ENCODE peak calls at places on chromosomes 11 and 22, in seven cellular contexts. M is HL-60; Z is mesendoderm; S is cardiac fibroblast; J is effector memory CD4-positive, alpha-beta T cell; W is right lobe of liver; U is fibroblast of pulmonary artery. E is an unnamed sample.

GRCh38 chr11:10322401-10322800 is 17.5 kb downstream of the ADM start:
- DNase-seq in M (no peak), J (no peak), Z (no peak), S (no peak), U (peak; percentile 14), W (no peak), E (no peak)

GRCh38 chr11:92357344-92357743 is 132.7 kb downstream of the FAT3 start:
- DNase-seq in U (no peak), M (no peak), W (no peak), S (no peak), Z (no peak), J (no peak), E (no peak)

GRCh38 chr22:42022162-42022847 is 23.7 kb downstream of the WBP2NL start:
- DNase-seq in Z (no peak), U (no peak), W (no peak), S (no peak), M (peak; percentile 7), J (no peak), E (no peak)

GRCh38 chr22:36776722-36777121 is 803 bp upstream of the IFT27 start:
- DNase-seq in J (peak; percentile 3), S (no peak), Z (no peak), W (no peak), M (no peak), U (no peak), E (no peak)

GRCh38 chr11:114883472-114883871 is 205.1 kb downstream of the NXPE2 start:
- DNase-seq in M (no peak), W (no peak), S (no peak), U (no peak), Z (no peak), J (no peak), E (no peak)

GRCh38 chr11:14376920-14377319 is 17.9 kb upstream of the RRAS2 start:
- DNase-seq in M (no peak), U (no peak), J (no peak), Z (no peak), W (no peak), S (peak; percentile 33), E (peak; percentile 55)

GRCh38 chr11:116724813-116725212 is 48.0 kb downstream of the BUD13 start:
- DNase-seq in Z (no peak), M (no peak), W (no peak), U (no peak), S (no peak), J (no peak), E (no peak)

GRCh38 chr22:49747705-49748104 is 80.0 kb downstream of the BRD1 start:
- DNase-seq in S (no peak), Z (no peak), W (no peak), M (no peak), U (no peak), J (no peak), E (no peak)

GRCh38 chr11:9060700-9061111 is 30.7 kb downstream of the SCUBE2 start:
- DNase-seq in Z (peak; percentile 75), M (peak; percentile 29), J (no peak), W (no peak), U (no peak), S (no peak), E (peak; percentile 11)

GRCh38 chr11:134372961-134373360 is 39.1 kb downstream of the B3GAT1 start:
- DNase-seq in M (no peak), W (no peak), Z (no peak), U (no peak), J (no peak), S (no peak), E (no peak)

GRCh38 chr11:28176231-28176853 is 68.2 kb downstream of the METTL15 start:
- DNase-seq in Z (no peak), J (no peak), S (no peak), W (no peak), M (no peak), U (no peak), E (no peak)

GRCh38 chr11:111457731-111458368 is 54.3 kb downstream of the BTG4 start:
- DNase-seq in W (no peak), U (no peak), S (no peak), J (no peak), M (no peak), Z (no peak), E (no peak)

GRCh38 chr11:123174196-123175183 is 20.6 kb downstream of the CLMP start:
- DNase-seq in S (peak; percentile 95), M (peak; percentile 68), Z (peak; percentile 66), W (no peak), J (no peak), U (peak; percentile 97), E (peak; percentile 89)

GRCh38 chr11:2448661-2449547 is 4.1 kb downstream of the KCNQ1 start:
- DNase-seq in M (no peak), W (peak; percentile 38), S (no peak), Z (no peak), U (no peak), J (no peak), E (no peak)

GRCh38 chr11:2445948-2446551 is 1.2 kb downstream of the KCNQ1 start:
- DNase-seq in M (no peak), U (no peak), W (peak; percentile 49), S (no peak), Z (no peak), J (no peak), E (no peak)

GRCh38 chr11:2446590-2447252 is 1.9 kb downstream of the KCNQ1 start:
- DNase-seq in J (no peak), M (peak; percentile 75), S (no peak), W (peak; percentile 53), Z (no peak), U (no peak), E (no peak)

GRCh38 chr11:2447951-2448650 is 3.3 kb downstream of the KCNQ1 start:
- DNase-seq in M (no peak), W (peak; percentile 35), S (no peak), Z (no peak), U (no peak), J (no peak), E (no peak)

DNA sequence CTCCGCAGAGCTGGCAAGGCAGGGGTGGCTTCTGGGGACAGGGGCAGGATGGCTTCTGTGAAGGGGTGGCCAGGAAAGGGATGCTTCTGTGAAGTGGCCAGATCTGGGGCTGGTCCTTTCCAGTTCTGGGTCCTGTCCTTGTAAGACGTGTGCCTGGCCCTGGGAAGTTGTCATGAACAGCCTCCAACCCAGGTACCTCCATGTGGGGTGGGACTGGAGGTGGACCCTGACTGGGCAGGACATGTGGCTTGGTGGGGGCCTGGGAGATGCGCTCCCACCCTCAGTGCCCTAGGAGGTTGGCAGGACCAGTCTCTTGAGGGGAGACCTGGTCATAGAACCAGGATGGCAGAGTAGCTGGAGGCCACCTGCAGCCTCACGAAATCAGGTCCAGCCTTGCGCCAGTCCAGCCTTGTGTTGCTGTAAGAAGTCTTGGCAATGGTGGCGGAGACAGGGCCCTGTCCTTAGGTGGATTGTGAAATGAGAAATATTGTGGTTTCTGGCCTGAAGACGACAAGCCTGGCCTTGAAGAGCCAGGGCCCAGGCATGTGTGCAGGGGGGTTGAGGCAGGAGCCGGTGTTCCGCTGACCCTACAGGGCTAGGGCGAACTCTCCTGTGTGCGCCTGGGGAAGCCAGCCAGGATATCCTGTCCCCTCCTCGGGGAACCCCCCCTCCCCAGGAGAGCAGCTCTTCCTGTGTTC is 2.6 kb downstream of the KCNQ1 start:
- DNase-seq in S (no peak), Z (no peak), W (peak; percentile 45), M (peak; percentile 51), J (no peak), U (no peak), E (no peak)
- H3K4me3 ChIP-seq in S (no peak overlapping the region), Z (no peak overlapping the region), W (no peak overlapping the region), M (no peak overlapping the region), J (peak overlapping the region; percentile 63), U (no peak overlapping the region), E (no peak overlapping the region)

GRCh38 chr11:72750086-72750485 is 2.1 kb downstream of the ARAP1 start:
- DNase-seq in Z (no peak), W (no peak), J (no peak), U (no peak), S (no peak), M (no peak), E (no peak)

GRCh38 chr11:72752088-72752914 is at the start of gene ARAP1:
- DNase-seq in M (peak; percentile 55), U (peak; percentile 67), W (peak; percentile 77), Z (peak; percentile 91), J (peak; percentile 76), S (peak; percentile 77), E (peak; percentile 70)

GRCh38 chr11:72751293-72752087 is 718 bp downstream of the ARAP1 start:
- DNase-seq in J (no peak), S (no peak), Z (no peak), W (no peak), M (no peak), U (no peak), E (no peak)

GRCh38 chr11:72753341-72754148 is 1.3 kb upstream of the ARAP1 start:
- DNase-seq in M (no peak), S (no peak), Z (no peak), W (no peak), U (no peak), J (no peak), E (no peak)

GRCh38 chr11:72750556-72751292 is 1.5 kb downstream of the ARAP1 start:
- DNase-seq in Z (no peak), J (no peak), S (no peak), W (no peak), M (no peak), U (no peak), E (no peak)
- H3K4me3 ChIP-seq in Z (no peak overlapping the region), J (peak overlapping the region; percentile 86), S (peak overlapping the region; percentile 78), W (no peak overlapping the region), M (peak overlapping the region; percentile 75), U (peak overlapping the region; percentile 80), E (peak overlapping the region; percentile 79)

DNA sequence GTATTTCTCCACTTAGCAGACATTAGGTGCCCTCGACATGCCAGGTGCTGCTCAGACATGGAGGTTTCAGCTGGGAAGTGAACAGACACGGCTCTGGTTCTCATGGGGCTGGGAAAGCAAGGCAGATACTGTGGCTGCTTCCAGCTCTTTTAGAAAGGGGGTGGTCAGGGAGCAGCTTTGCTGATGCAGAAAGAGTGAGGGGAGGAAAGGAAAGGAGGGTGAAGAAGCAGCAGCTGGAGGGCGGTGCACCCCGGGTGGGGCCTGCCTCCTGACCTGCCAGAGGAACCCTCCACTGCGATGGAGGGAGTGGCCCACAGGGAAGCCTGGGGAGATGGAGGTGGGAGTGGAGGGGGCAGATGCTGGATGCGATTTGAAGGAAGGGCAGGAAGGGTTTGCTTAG is 76.8 kb downstream of the MORC2 start:
- DNase-seq in S (no peak), M (no peak), W (no peak), Z (no peak), U (no peak), J (no peak), E (no peak)
- H3K4me3 ChIP-seq in S (no peak overlapping the region), M (no peak overlapping the region), W (no peak overlapping the region), Z (no peak overlapping the region), U (no peak overlapping the region), J (no peak overlapping the region), E (no peak overlapping the region)

DNA sequence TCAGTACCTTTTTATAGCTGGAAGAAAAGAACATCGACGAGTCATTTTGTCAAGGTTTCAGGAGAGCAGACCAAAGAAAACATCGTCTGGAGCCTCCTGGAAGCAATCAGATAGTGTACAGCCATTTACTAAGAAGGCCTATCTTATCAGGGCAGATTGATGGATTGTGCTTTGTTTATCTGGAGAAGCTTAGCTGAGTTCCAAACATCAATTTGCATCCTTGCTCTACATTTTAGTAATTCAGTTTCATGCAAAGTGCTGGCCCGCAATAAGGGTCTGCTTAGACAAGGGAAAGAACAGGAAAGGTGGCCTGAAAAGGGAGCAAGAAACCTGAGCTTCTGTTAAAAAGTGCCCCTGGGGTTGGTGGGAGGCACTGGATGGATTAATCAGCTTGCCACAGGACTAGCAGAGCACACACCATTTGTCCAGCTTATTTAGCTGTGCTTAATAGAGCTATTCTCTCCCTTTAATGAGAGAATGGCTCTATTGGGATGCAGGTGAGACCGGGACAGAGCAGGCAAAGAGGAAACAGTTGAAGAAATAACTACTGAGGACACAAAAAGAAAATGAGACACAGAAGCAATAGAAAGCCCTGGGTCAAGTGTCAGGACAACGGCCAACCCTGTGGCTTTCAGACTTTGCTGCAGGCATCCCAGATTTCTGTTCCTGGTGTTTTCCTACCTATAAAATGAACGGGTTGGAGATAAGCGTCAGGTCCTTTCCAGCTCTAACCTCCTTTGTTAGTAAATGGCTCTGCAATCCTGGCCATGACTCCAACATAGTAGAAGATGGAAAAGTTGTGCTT is 122.1 kb upstream of the TTC12 start:
- DNase-seq in U (no peak), S (no peak), Z (peak; percentile 89), M (no peak), W (no peak), J (no peak), E (no peak)
- H3K4me3 ChIP-seq in U (no peak overlapping the region), S (no peak overlapping the region), Z (no peak overlapping the region), M (no peak overlapping the region), W (no peak overlapping the region), J (no peak overlapping the region), E (no peak overlapping the region)